ENCODE peak calls at places on chromosome 13, in ten cellular contexts. Y is tibial nerve; F is CD8-positive, alpha-beta memory T cell; T is RWPE2; E is Peyer's patch; N is breast epithelium; V is iPS DF 6.9; O is endodermal cell; X is effector memory CD4-positive, alpha-beta T cell; W is adrenal gland. U is an unnamed sample. For H3K4me1, the result is how much of the 10 kb centered on the place peaks cover.

GRCh38 chr13:24713022-24713421 is 32.8 kb downstream of the ATP12A start:
- DNase-seq in T (no peak), F (no peak), Y (no peak), N (no peak), E (no peak), V (no peak), O (no peak), X (no peak), W (no peak), U (no peak)

GRCh38 chr13:114258589-114258988 is 22.8 kb upstream of the UPF3A start:
- DNase-seq in N (no peak), O (no peak), E (no peak), T (no peak), W (no peak), F (no peak), Y (no peak), X (no peak), V (no peak), U (no peak)

GRCh38 chr13:23510979-23511735 is 59.1 kb upstream of the TNFRSF19 start:
- DNase-seq in E (no peak), T (no peak), X (no peak), F (no peak), V (no peak), Y (no peak), O (peak), N (no peak), W (no peak), U (no peak)

GRCh38 chr13:30551194-30551593 is 66.5 kb upstream of the USPL1 start:
- DNase-seq in V (no peak), F (no peak), X (no peak), E (no peak), W (no peak), T (no peak), Y (no peak), N (no peak), O (no peak), U (no peak)

GRCh38 chr13:23202383-23202782 is 21.6 kb downstream of the SGCG start:
- DNase-seq in O (no peak), T (no peak), Y (no peak), F (no peak), W (no peak), V (no peak), X (no peak), E (no peak), N (no peak), U (no peak)

GRCh38 chr13:77345150-77345780 is 18.4 kb upstream of the MYCBP2 start:
- DNase-seq in N (no peak), T (no peak), Y (no peak), F (no peak), O (no peak), W (no peak), V (no peak), X (no peak), E (no peak), U (no peak)

GRCh38 chr13:43331676-43332075 is 308.3 kb downstream of the DNAJC15 start:
- DNase-seq in X (no peak), E (no peak), W (no peak), T (no peak), O (no peak), Y (no peak), N (no peak), F (no peak), V (no peak), U (no peak)

GRCh38 chr13:109727251-109727650 is 59.1 kb downstream of the IRS2 start:
- DNase-seq in E (no peak), Y (no peak), F (no peak), W (no peak), N (no peak), T (no peak), V (no peak), O (peak), X (no peak), U (no peak)

GRCh38 chr13:50125306-50125555 is 110.0 kb downstream of the KCNRG start:
- DNase-seq in N (no peak), E (no peak), V (no peak), Y (no peak), F (no peak), W (no peak), T (no peak), X (no peak), O (no peak), U (no peak)

GRCh38 chr13:59172076-59172475 is 991.7 kb downstream of the DIAPH3 start:
- DNase-seq in V (no peak), F (no peak), Y (no peak), X (no peak), E (no peak), O (no peak), W (no peak), N (no peak), T (no peak), U (no peak)

GRCh38 chr13:38819596-38819995 is 132.7 kb downstream of the FREM2 start:
- DNase-seq in W (no peak), N (no peak), E (no peak), F (no peak), T (no peak), X (no peak), Y (no peak), V (no peak), O (no peak), U (no peak)

GRCh38 chr13:33286143-33286542 is 588 bp upstream of the STARD13 start:
- DNase-seq in T (no peak), N (no peak), E (no peak), O (no peak), X (no peak), W (no peak), Y (peak), V (no peak), F (no peak), U (no peak)

GRCh38 chr13:50124536-50125305 is 109.5 kb downstream of the KCNRG start:
- DNase-seq in W (peak), X (peak), T (no peak), E (peak), N (peak), V (no peak), Y (peak), F (peak), O (peak), U (peak)

GRCh38 chr13:26255717-26256277 is 1.9 kb downstream of the CDK8 start:
- DNase-seq in F (no peak), W (no peak), T (no peak), N (no peak), X (no peak), E (no peak), Y (no peak), O (no peak), V (no peak), U (no peak)

GRCh38 chr13:24891476-24892108 is 127.6 kb downstream of the RNF17 start:
- DNase-seq in F (no peak), V (no peak), X (no peak), T (no peak), N (no peak), O (no peak), W (no peak), Y (no peak), E (no peak), U (no peak)

GRCh38 chr13:106373989-106374572 is 161.4 kb downstream of the EFNB2 start:
- DNase-seq in W (no peak), E (no peak), N (no peak), T (no peak), F (no peak), O (peak), V (no peak), X (no peak), Y (no peak), U (no peak)

GRCh38 chr13:35723820-35724219 is 247.3 kb upstream of the MAB21L1 start:
- DNase-seq in W (no peak), T (no peak), N (no peak), Y (peak), X (no peak), E (no peak), O (peak), V (no peak), F (no peak), U (no peak)

GRCh38 chr13:30866692-30867669 is 39.1 kb upstream of the MEDAG start:
- DNase-seq in E (no peak), N (no peak), O (peak), F (no peak), T (no peak), X (no peak), V (no peak), W (no peak), Y (no peak), U (no peak)

GRCh38 chr13:113105032-113105993 is at the start of gene F7:
- DNase-seq in V (no peak), T (no peak), N (no peak), E (peak), O (no peak), W (no peak), Y (no peak), X (no peak), F (no peak), U (no peak)

GRCh38 chr13:113364371-113364932 is 522 bp upstream of the GRTP1 start:
- DNase-seq in O (peak), F (no peak), W (peak), V (no peak), N (no peak), E (no peak), Y (peak), X (no peak), T (no peak), U (no peak)

GRCh38 chr13:97259787-97260641 is 37.9 kb downstream of the MBNL2 start:
- DNase-seq in V (no peak), Y (no peak), T (no peak), F (no peak), X (no peak), N (no peak), W (peak), E (peak), O (no peak), U (peak)

GRCh38 chr13:94483970-94484369 is 4.5 kb upstream of the DCT start:
- DNase-seq in O (no peak), E (no peak), T (no peak), V (no peak), F (no peak), Y (peak), W (no peak), X (no peak), N (no peak), U (no peak)

GRCh38 chr13:97130201-97130600 is 91.9 kb upstream of the MBNL2 start:
- DNase-seq in O (no peak), V (no peak), N (no peak), E (no peak), Y (no peak), X (no peak), F (no peak), W (no peak), T (no peak), U (no peak)

GRCh38 chr13:44317752-44318550 is 55.7 kb upstream of the SERP2 start:
- DNase-seq in Y (no peak), O (no peak), V (no peak), X (no peak), T (no peak), N (no peak), E (no peak), W (no peak), F (no peak), U (no peak)

GRCh38 chr13:86974251-86974994 is 696.7 kb upstream of the SLITRK5 start:
- DNase-seq in W (no peak), T (no peak), X (no peak), O (peak), N (no peak), V (no peak), E (peak), Y (no peak), F (no peak), U (no peak)

GRCh38 chr13:46905249-46905648 is 8.4 kb upstream of the HTR2A start:
- DNase-seq in N (no peak), X (no peak), T (no peak), F (no peak), V (no peak), E (no peak), Y (no peak), W (no peak), O (no peak), U (no peak)

DNA sequence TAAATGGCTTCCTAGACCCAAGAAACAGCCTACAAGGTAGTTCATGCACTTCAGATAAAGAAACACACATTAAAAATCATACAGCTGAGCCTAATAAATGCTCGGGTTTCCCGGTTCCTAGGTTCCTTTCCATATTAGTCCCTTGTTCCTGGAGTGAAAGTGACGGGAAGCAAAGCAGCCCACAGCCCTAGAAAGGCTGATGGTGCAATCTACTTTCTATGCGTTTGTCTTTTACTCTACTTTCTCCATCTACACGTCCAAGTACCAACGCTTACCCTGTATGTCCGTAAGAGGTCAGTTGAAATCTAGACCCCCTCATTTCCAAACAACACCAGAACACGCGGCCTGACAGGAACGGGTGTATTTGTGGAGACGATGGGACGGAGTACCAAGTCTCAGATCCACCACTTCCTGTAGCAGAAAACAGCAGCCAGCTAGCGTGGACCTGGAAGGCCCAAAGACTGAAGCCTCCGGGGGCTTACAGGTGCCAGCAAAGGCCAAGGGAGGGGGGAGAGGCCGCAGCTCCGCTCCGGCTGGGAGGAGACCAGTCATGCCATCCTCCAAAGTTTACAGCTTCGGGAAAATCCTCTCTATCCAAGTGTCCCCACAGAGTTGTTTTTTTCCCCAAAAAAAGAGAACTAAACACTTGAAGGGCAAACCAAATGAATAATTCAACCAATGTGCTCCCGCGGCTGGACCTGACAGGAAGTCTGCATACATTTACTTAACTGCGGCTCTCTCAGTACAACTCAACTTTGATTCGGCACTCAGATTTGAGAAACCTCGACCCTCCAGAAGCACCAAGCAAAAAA is 34.1 kb downstream of the STK24 start:
- DNase-seq in V (no peak), O (no peak), N (no peak), F (no peak), T (no peak), W (no peak), E (peak), Y (no peak), X (no peak), U (no peak)
- H3K4me1 ChIP-seq in V (under half), O (under half), N (under half), F (half or more), T (under half), W (half or more), E (under half), Y (half or more), X (half or more), U (under half)

GRCh38 chr13:28744656-28745055 is 25.9 kb upstream of the SLC46A3 start:
- DNase-seq in O (peak), V (no peak), T (no peak), X (no peak), Y (no peak), E (no peak), W (no peak), N (no peak), F (no peak), U (no peak)

GRCh38 chr13:28743045-28743444 is 24.3 kb upstream of the SLC46A3 start:
- DNase-seq in Y (no peak), V (no peak), F (no peak), T (no peak), W (no peak), O (no peak), X (no peak), E (no peak), N (no peak), U (no peak)

GRCh38 chr13:28744091-28744536 is 25.3 kb upstream of the SLC46A3 start:
- DNase-seq in N (no peak), F (no peak), W (no peak), O (peak), Y (peak), X (no peak), V (no peak), T (no peak), E (no peak), U (peak)

GRCh38 chr13:28741080-28741479 is 22.3 kb upstream of the SLC46A3 start:
- DNase-seq in T (no peak), F (no peak), O (no peak), Y (no peak), N (no peak), W (no peak), E (no peak), X (no peak), V (no peak), U (no peak)

DNA sequence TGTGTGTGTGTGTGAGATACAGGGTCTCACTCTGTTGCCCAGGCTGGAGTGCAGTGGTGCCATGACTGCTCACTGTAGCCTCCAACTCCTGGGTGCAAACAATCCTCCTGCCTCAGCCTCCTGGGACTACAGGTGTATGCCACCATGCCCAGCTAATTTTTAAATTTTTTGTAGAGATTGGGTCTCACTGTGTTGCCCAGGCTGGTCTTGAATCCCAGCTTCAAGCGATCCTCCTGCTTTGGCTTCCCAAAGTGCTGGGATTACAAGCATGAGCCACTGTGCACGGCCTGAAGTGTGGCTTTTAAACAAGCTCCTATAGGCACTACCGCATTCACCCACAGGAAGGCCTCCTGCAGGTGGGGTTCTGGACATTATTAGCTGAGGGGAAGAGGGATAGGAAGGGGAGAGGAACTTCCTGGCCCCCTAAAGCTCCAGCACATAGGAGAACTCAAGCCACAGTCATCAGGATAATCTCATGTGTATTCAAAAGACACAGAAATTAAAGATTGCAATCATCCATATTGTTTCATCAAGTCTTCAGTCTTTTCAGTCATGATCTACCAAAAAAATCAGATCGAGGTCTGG is 24.8 kb upstream of the SLC46A3 start:
- DNase-seq in N (no peak), W (no peak), F (no peak), X (no peak), Y (no peak), V (no peak), E (no peak), T (no peak), O (peak), U (no peak)
- H3K27ac ChIP-seq in N (peak), W (no peak), F (no peak), X (no peak), Y (no peak), V (no peak), E (no peak), T (no peak), O (no peak), U (peak)

DNA sequence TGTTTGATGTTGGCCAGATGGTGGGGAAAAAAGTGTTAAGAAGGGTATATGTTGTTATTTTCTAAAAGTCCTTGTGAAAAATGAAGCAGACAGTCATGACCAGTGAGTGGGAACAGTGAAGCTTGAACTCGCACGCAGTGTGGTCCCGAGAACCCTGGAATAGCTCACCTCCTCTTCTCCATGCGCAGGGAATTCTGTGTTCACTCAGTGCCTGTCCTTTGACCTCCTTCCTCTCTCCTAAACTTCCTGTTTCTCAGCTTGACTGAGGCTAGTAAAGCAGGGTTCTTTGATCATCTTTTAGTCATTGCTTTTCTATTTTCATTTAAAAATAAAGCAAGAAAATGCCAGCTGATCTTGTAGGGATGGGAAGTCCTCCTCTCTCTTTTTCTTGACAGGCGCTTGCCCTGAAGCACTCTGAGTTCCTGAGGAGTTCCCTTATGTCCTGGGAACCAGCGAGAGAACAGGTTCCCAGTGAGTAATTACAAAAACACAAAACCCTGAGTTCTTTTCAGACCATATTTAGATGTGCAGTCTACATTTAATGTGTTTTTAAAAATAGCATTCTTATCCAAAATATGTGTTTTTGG is 62.8 kb downstream of the ARHGEF7 start:
- DNase-seq in V (no peak), W (no peak), T (no peak), E (no peak), X (no peak), O (no peak), F (no peak), N (no peak), Y (no peak), U (peak)
- H3K4me1 ChIP-seq in V (under half), W (under half), T (under half), E (under half), X (under half), O (under half), F (half or more), N (under half), Y (under half), U (under half)

DNA sequence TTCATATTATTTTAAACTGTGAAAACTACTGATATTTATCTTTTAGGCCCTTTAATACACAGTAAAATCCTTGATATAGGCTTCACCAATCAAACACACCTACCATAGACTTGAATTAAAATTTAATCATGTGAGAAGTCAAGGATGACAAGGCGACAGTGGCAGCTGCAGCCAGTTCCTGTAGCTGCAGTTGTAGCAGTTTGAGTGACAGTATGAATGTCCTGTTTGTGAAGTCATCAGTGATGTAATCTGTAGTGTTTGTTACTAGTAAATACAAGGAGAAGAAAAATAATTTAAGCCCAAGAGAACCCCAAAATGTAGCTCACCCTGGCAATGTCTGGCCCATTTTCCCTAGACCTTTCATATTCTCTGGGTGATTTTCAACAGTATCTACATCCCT is 897.0 kb downstream of the SLITRK6 start:
- DNase-seq in N (no peak), Y (no peak), W (no peak), F (no peak), O (no peak), X (no peak), V (no peak), T (no peak), E (no peak), U (no peak)
- H3K27ac ChIP-seq in N (no peak), Y (no peak), W (no peak), F (no peak), O (no peak), X (no peak), V (no peak), T (no peak), E (no peak), U (no peak)

DNA sequence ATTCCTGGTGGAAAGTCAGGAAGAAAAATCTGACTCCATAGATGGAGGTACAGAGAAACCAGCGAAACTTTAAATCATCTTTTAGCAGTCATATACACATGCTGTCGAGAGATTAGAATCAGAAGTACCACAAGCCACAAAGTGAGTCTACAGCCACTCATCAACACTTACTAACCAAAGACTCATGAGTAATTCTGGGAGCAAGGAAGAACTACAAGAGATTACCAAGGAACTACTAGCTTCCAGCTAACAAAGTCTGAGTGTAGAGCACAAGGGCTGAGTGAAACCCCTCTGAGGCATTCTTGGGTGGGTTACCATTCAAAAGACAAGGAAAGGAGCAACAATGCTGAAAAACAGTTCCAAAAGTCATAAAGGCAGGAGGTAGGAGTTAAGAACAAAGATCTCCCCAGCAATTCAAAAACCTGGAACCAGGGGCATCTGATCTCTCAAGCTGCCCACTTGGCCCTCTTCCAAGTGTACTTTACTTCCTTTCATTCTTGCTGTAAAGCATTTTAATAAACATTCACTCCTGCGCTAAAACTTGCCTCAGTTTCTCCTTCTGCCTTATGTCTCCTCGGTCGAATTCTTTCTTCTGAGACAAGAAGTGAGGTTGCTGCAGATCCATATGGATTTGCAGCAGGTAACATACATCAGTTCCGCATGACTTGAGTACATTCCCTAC is 13.0 kb downstream of the RBM26 start:
- DNase-seq in F (no peak), N (no peak), O (no peak), T (no peak), Y (no peak), W (no peak), E (no peak), V (no peak), X (no peak), U (no peak)
- H3K4me1 ChIP-seq in F (half or more), N (under half), O (under half), T (under half), Y (under half), W (under half), E (under half), V (under half), X (under half), U (under half)

GRCh38 chr13:98581377-98581776 is 4.5 kb upstream of the STK24 start:
- DNase-seq in V (no peak), X (no peak), Y (no peak), O (no peak), N (no peak), E (no peak), W (no peak), F (no peak), T (no peak), U (no peak)
- H3K27ac ChIP-seq in V (no peak), X (no peak), Y (no peak), O (peak), N (no peak), E (no peak), W (no peak), F (no peak), T (peak), U (no peak)